ENCODE peak calls at places on chromosomes 4 and X, in eight cellular contexts. C is fibroblast of lung, U is SK-N-SH, X is GM23248, Y is GM23338, R is neural progenitor cell, B is hepatocyte, N is HCT116. O is an unnamed sample. For H3K79me2 and H3K36me3, the result is how much of the 10 kb centered on the place peaks cover.

GRCh38 chr4:55765070-55765469 is 54.5 kb upstream of the EXOC1L start:
- DNase-seq in C (no peak), U (no peak), X (no peak), Y (no peak), R (no peak), B (no peak), N (no peak), O (no peak)

GRCh38 chrX:15525664-15526416 is 25.2 kb downstream of the BMX start:
- DNase-seq in C (no peak), U (no peak), X (no peak), Y (no peak), R (no peak), B (no peak), N (no peak), O (no peak)

GRCh38 chrX:106707771-106708454 is 18.6 kb upstream of the RNF128 start:
- DNase-seq in C (peak), U (no peak), X (peak), Y (no peak), R (no peak), B (peak), N (peak), O (peak)

GRCh38 chr4:122842984-122843531 is 16.4 kb downstream of the FGF2 start:
- DNase-seq in C (no peak), U (peak), X (peak), Y (no peak), R (peak), B (no peak), N (no peak), O (no peak)

GRCh38 chrX:19017271-19017670 is 33.4 kb upstream of the PHKA2 start:
- DNase-seq in C (peak), U (peak), X (peak), Y (peak), R (peak), B (peak), N (no peak), O (peak)

GRCh38 chrX:118736394-118737010 is 9.1 kb downstream of the IL13RA1 start:
- DNase-seq in C (no peak), U (no peak), X (no peak), Y (no peak), R (no peak), B (no peak), N (no peak), O (no peak)

GRCh38 chr4:122480023-122480422 is 23.5 kb upstream of the IL2 start:
- DNase-seq in C (peak), U (no peak), X (peak), Y (no peak), R (no peak), B (peak), N (no peak), O (no peak)

GRCh38 chrX:102516314-102516936 is at the start of gene TMSB15A:
- DNase-seq in C (peak), U (peak), X (peak), Y (peak), R (peak), B (peak), N (no peak), O (peak)

GRCh38 chr4:14857475-14857874 is 144.8 kb upstream of the CPEB2 start:
- DNase-seq in C (no peak), U (no peak), X (no peak), Y (no peak), R (no peak), B (no peak), N (no peak), O (no peak)

GRCh38 chr4:189001283-189001970 is 862.2 kb downstream of the TRIML1 start:
- DNase-seq in C (no peak), U (no peak), X (no peak), Y (no peak), R (no peak), B (no peak), N (no peak), O (no peak)

GRCh38 chrX:131987252-131987651 is 35.9 kb upstream of the STK26 start:
- DNase-seq in C (no peak), U (no peak), X (no peak), Y (no peak), R (no peak), B (no peak), N (no peak), O (peak)

GRCh38 chrX:110408949-110409588 is 50.4 kb downstream of the RTL9 start:
- DNase-seq in C (peak), U (no peak), X (no peak), Y (no peak), R (no peak), B (no peak), N (no peak), O (no peak)

GRCh38 chrX:110409925-110410324 is 51.3 kb downstream of the RTL9 start:
- DNase-seq in C (peak), U (no peak), X (peak), Y (no peak), R (no peak), B (no peak), N (no peak), O (no peak)

GRCh38 chrX:110406822-110407221 is 48.2 kb downstream of the RTL9 start:
- DNase-seq in C (no peak), U (no peak), X (no peak), Y (no peak), R (no peak), B (no peak), N (no peak), O (no peak)

GRCh38 chrX:110410598-110410997 is 52.0 kb downstream of the RTL9 start:
- DNase-seq in C (no peak), U (no peak), X (no peak), Y (no peak), R (no peak), B (no peak), N (no peak), O (no peak)

GRCh38 chrX:110407910-110408545 is 49.4 kb downstream of the RTL9 start:
- DNase-seq in C (peak), U (peak), X (peak), Y (peak), R (peak), B (peak), N (peak), O (no peak)
- H3K79me2 ChIP-seq in C (under half), U (under half), X (under half), Y (under half), R (under half), B (under half), N (under half), O (under half)

GRCh38 chr4:7031526-7032449 is 11.4 kb upstream of the TADA2B start:
- DNase-seq in C (no peak), U (no peak), X (no peak), Y (no peak), R (no peak), B (no peak), N (no peak), O (peak)
- H3K36me3 ChIP-seq in C (under half), U (under half), X (under half), Y (under half), R (under half), B (under half), N (under half), O (under half)

DNA sequence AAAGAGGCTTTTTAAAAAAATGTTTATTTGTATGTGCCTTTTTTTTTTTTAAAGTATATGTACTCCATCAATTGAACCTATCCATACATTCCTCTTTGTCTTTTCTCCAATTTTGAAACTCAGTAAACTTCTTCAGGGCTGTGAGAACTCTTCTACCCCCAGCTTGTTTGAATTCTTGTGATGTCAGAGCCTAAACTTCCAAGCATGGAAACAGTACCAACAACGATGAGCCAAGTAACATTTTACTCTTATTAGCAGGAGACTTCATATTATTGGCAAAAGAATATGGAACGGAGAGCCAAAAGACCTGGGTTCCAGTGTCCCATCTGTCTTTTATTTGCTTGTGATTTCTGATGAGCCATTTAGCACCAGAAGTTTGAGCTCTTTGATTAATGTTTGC is 5.3 kb downstream of the DIAPH2 start:
- DNase-seq in C (peak), U (no peak), X (peak), Y (no peak), R (no peak), B (no peak), N (no peak), O (no peak)
- H3K4me3 ChIP-seq in C (no peak), U (no peak), X (no peak), Y (no peak), R (no peak), B (no peak), N (no peak), O (no peak)

DNA sequence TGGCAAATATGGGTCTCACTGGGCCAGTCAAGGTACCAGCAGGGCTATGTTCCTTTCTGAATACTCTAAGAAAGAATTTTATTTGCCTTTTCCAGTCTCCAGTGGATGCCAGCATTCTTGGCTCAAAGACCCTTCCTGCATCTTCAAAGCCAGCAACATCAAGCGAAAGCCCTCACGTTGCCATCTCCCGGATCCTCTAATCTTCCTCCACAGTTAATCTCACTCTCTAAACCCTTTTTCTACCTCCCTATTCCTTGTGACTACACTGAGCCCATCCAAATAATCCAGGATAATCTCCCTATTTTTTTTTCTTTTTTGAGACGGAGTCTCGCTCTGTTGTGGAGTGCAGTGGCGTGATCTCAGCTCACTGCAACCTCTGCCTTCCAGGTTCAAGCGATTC is 23.4 kb downstream of the RFC1 start:
- DNase-seq in C (no peak), U (no peak), X (no peak), Y (no peak), R (no peak), B (no peak), N (no peak), O (no peak)
- H3K79me2 ChIP-seq in C (under half), U (half or more), X (half or more), Y (half or more), R (half or more), B (half or more), N (half or more), O (half or more)

GRCh38 chrX:20053537-20053936 is 62.7 kb upstream of the BCLAF3 start:
- DNase-seq in C (no peak), U (no peak), X (no peak), Y (no peak), R (no peak), B (no peak), N (no peak), O (no peak)
- H3K36me3 ChIP-seq in C (under half), U (under half), X (under half), Y (under half), R (under half), B (under half), N (under half), O (under half)

GRCh38 chr4:16162891-16163290 is 63.4 kb downstream of the TAPT1 start:
- DNase-seq in C (no peak), U (no peak), X (no peak), Y (no peak), R (no peak), B (no peak), N (no peak), O (no peak)

GRCh38 chr4:16159321-16159720 is 67.0 kb downstream of the TAPT1 start:
- DNase-seq in C (no peak), U (no peak), X (no peak), Y (no peak), R (no peak), B (no peak), N (no peak), O (no peak)

GRCh38 chr4:16158504-16158852 is 67.8 kb downstream of the TAPT1 start:
- DNase-seq in C (no peak), U (no peak), X (no peak), Y (no peak), R (peak), B (peak), N (no peak), O (no peak)

GRCh38 chr4:16161866-16162408 is 64.3 kb downstream of the TAPT1 start:
- DNase-seq in C (no peak), U (no peak), X (no peak), Y (no peak), R (no peak), B (no peak), N (no peak), O (no peak)

GRCh38 chr4:16160457-16160856 is 65.8 kb downstream of the TAPT1 start:
- DNase-seq in C (no peak), U (no peak), X (no peak), Y (no peak), R (no peak), B (no peak), N (no peak), O (no peak)
- H3K4me3 ChIP-seq in C (no peak), U (no peak), X (no peak), Y (no peak), R (no peak), B (no peak), N (no peak), O (no peak)

DNA sequence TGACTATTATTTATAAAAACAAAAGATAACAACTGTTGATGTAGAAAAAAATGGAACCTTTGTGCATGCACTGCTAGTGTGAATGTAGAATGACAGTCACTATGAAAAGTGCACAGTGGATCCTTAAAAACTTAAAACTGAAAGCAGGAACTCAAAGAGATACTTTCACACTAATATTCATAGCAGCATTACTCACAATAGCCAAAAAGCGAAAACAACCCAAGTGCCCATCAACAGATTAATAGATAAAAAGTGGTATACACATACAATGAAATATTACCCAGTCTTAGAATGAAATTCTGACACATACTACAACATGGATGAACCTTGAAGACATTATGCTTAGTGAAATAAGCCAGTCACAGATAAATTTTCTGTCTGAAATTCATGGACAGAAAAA is 23.8 kb downstream of the CENPC start:
- DNase-seq in C (no peak), U (no peak), X (no peak), Y (no peak), R (no peak), B (no peak), N (no peak), O (no peak)
- H3K79me2 ChIP-seq in C (under half), U (half or more), X (half or more), Y (under half), R (half or more), B (under half), N (under half), O (under half)

GRCh38 chrX:71563921-71564320 is 14.3 kb upstream of the GCNA start:
- DNase-seq in C (no peak), U (no peak), X (no peak), Y (no peak), R (no peak), B (no peak), N (no peak), O (no peak)
- H3K36me3 ChIP-seq in C (under half), U (under half), X (half or more), Y (half or more), R (under half), B (under half), N (half or more), O (half or more)

DNA sequence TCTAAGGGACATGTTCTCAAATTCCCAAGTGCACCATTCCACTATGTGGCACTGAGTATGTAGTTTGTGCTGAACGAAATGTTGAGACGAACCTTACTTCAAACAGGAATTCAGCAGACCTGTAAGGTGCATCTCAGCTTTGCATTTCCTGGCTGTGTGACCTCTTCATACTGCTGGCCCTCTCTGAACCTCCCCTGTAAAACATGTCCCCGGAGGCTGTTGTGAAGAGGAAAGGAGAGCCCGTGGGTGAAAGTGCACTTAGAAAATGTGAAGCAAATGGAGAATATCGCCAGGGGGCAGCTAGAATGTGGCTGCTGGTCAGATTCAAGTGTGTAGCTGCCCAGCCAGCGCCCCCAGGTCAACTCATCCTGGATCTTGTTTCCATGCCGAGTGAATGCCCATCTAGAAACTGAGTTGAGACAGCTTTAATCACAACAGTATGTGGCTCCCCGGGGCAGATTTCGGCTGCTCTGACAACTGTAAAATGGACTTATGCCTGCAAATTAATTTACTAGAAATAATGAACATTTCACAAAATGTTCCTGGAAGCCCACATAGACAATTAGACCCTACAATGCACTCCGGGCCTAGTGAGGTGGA is 263.3 kb downstream of the EVC2 start:
- DNase-seq in C (no peak), U (no peak), X (no peak), Y (no peak), R (no peak), B (no peak), N (no peak), O (no peak)
- H3K4me3 ChIP-seq in C (no peak), U (no peak), X (no peak), Y (no peak), R (no peak), B (no peak), N (no peak), O (no peak)

DNA sequence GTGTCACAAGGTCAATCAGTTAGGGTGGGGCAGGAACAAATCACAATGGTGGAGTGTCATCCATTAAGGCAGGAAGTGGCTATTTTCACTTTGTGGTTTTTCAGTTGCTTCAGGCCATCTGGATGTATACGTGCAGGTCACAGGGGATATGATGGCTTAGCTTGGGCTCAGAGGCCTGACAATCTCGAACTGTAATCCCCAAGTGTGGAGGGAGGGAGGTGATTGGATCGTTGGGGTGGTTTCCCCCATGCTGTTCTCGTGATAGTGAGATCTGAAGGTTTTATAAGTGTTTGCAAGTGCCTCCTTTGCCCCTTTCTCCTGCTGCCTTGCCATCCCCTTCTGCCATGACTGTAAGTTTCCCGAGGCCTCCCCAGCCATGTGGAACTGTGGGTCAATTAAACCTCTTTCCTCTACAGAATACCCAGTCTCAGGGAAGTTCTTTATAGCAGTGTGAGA is 36.7 kb upstream of the STS start:
- DNase-seq in C (no peak), U (no peak), X (no peak), Y (no peak), R (no peak), B (no peak), N (no peak), O (no peak)
- H3K79me2 ChIP-seq in C (under half), U (under half), X (under half), Y (under half), R (under half), B (under half), N (under half), O (under half)

O was measured in osteoblast.